ENCODE peak calls at places on chromosome 15, in five cellular contexts. N is SIG-M5, E is frontal cortex, Z is T-cell, C is Calu3. O is an unnamed sample.

GRCh38 chr15:39110746-39111145 is 470.1 kb upstream of the THBS1 start:
- DNase-seq in N (no peak), E (no peak), Z (no peak), C (no peak), O (no peak)

GRCh38 chr15:63256433-63256884 is 20.9 kb upstream of the APH1B start:
- DNase-seq in N (no peak), E (no peak), Z (no peak), C (no peak), O (no peak)

GRCh38 chr15:92954578-92954977 is 54.5 kb downstream of the CHD2 start:
- DNase-seq in N (no peak), E (no peak), Z (no peak), C (peak), O (no peak)

GRCh38 chr15:75693501-75694240 is 19.0 kb downstream of the CSPG4 start:
- DNase-seq in N (no peak), E (no peak), Z (no peak), C (no peak), O (no peak)

GRCh38 chr15:59444082-59444835 is 6.3 kb downstream of the FAM81A start:
- DNase-seq in N (no peak), E (no peak), Z (no peak), C (no peak), O (no peak)

GRCh38 chr15:98764296-98764695 is 116.0 kb downstream of the IGF1R start:
- DNase-seq in N (no peak), E (no peak), Z (no peak), C (no peak), O (no peak)

GRCh38 chr15:77507151-77507847 is 86.6 kb downstream of the HMG20A start:
- DNase-seq in N (no peak), E (no peak), Z (no peak), C (peak), O (no peak)

GRCh38 chr15:93708721-93709120 is 522.6 kb upstream of the MCTP2 start:
- DNase-seq in N (no peak), E (no peak), Z (no peak), C (no peak), O (no peak)

GRCh38 chr15:48052871-48053383 is 67.9 kb upstream of the SLC24A5 start:
- DNase-seq in N (no peak), E (no peak), Z (no peak), C (no peak), O (no peak)

GRCh38 chr15:50144342-50145120 is 25.5 kb upstream of the ATP8B4 start:
- DNase-seq in N (no peak), E (no peak), Z (no peak), C (no peak), O (no peak)

GRCh38 chr15:59819047-59819446 is 129.9 kb upstream of the BNIP2 start:
- DNase-seq in N (no peak), E (no peak), Z (no peak), C (peak), O (no peak)

GRCh38 chr15:63938486-63939061 is 104.8 kb upstream of the HERC1 start:
- DNase-seq in N (no peak), E (no peak), Z (no peak), C (no peak), O (no peak)

GRCh38 chr15:34358367-34358766 is 8.6 kb downstream of the LPCAT4 start:
- DNase-seq in N (no peak), E (no peak), Z (no peak), C (no peak), O (no peak)

O was measured in NCI-H1105.